ENCODE peak calls at places on chromosomes 11 and 22, in nine cellular contexts. K, F, M, X, P, U, N, V and G are unnamed samples.

GRCh38 chr11:33135216-33135615 is 26.1 kb downstream of the CSTF3 start:
- DNase-seq in K (no peak), F (no peak), M (no peak), X (no peak), P (no peak), U (no peak), N (no peak), V (no peak), G (no peak)

GRCh38 chr22:49970528-49971231 is 10.1 kb downstream of the PIM3 start:
- DNase-seq in K (peak; percentile 95), F (peak; percentile 96), M (peak; percentile 95), X (peak; percentile 98), P (peak; percentile 94), U (peak; percentile 95), N (peak; percentile 95), V (peak; percentile 97), G (peak; percentile 92)

GRCh38 chr22:48887394-48888332 is 940.0 kb downstream of the BRD1 start:
- DNase-seq in K (no peak), F (no peak), M (no peak), X (no peak), P (no peak), U (no peak), N (no peak), V (no peak), G (no peak)

GRCh38 chr22:49994361-49995058 is 18.1 kb downstream of the IL17REL start:
- DNase-seq in K (no peak), F (no peak), M (no peak), X (no peak), P (no peak), U (no peak), N (peak; percentile 17), V (no peak), G (no peak)

GRCh38 chr11:78365381-78365792 is 52.2 kb downstream of the GAB2 start:
- DNase-seq in K (no peak), F (peak; percentile 57), M (no peak), X (peak; percentile 61), P (no peak), U (no peak), N (no peak), V (peak; percentile 63), G (peak; percentile 84)

GRCh38 chr22:17705565-17706450 is 67.3 kb downstream of the BCL2L13 start:
- DNase-seq in K (no peak), F (no peak), M (no peak), X (no peak), P (no peak), U (no peak), N (no peak), V (no peak), G (no peak)

GRCh38 chr11:102666331-102666957 is 39.1 kb downstream of the MMP27 start:
- DNase-seq in K (no peak), F (peak; percentile 39), M (no peak), X (peak; percentile 28), P (peak; percentile 17), U (peak; percentile 27), N (peak; percentile 31), V (peak; percentile 59), G (peak; percentile 5)

GRCh38 chr11:11141019-11141418 is 212.0 kb downstream of the CSNK2A3 start:
- DNase-seq in K (no peak), F (no peak), M (no peak), X (no peak), P (no peak), U (no peak), N (no peak), V (no peak), G (no peak)

GRCh38 chr11:13297917-13298356 is 20.3 kb downstream of the BMAL1 start:
- DNase-seq in K (no peak), F (peak; percentile 71), M (no peak), X (no peak), P (no peak), U (peak; percentile 61), N (no peak), V (no peak), G (no peak)

GRCh38 chr11:64867748-64868462 is 10.5 kb downstream of the EHD1 start:
- DNase-seq in K (no peak), F (no peak), M (no peak), X (no peak), P (no peak), U (no peak), N (no peak), V (no peak), G (no peak)